ENCODE peak calls at places on chromosomes 1 and 21, in eight cellular contexts. X is adrenal gland, A is tibial artery, J is lower leg skin, H is astrocyte of the spinal cord, T is body of pancreas, Z is fibroblast of lung, W is psoas muscle. Q is an unnamed sample.

GRCh38 chr21:42663200-42663483 is 9.7 kb downstream of the PDE9A start:
- DNase-seq in Z (no peak), X (no peak), A (no peak), J (no peak), W (no peak), T (no peak), H (no peak), Q (no peak)

GRCh38 chr1:213369465-213369864 is 318.4 kb downstream of the RPS6KC1 start:
- DNase-seq in W (no peak), T (no peak), H (no peak), X (no peak), J (no peak), Z (no peak), A (no peak), Q (no peak)

GRCh38 chr1:29853716-29854330 is 617.5 kb downstream of the PTPRU start:
- DNase-seq in Z (no peak), X (no peak), H (no peak), T (no peak), J (peak), A (no peak), W (no peak), Q (no peak)

GRCh38 chr1:214993419-214993818 is 89.1 kb upstream of the KCNK2 start:
- DNase-seq in T (no peak), J (no peak), Z (peak), H (no peak), X (no peak), W (no peak), A (no peak), Q (no peak)

GRCh38 chr1:192797845-192798244 is 11.0 kb upstream of the RGS2 start:
- DNase-seq in T (no peak), W (no peak), A (peak), J (no peak), Z (no peak), H (no peak), X (no peak), Q (no peak)

GRCh38 chr21:32611471-32611997 is 643 bp downstream of the CFAP298 start:
- DNase-seq in W (no peak), X (peak), T (peak), Z (peak), A (no peak), J (no peak), H (peak), Q (no peak)

GRCh38 chr1:181493145-181493544 is 9.8 kb downstream of the CACNA1E start:
- DNase-seq in W (no peak), A (no peak), Z (no peak), X (no peak), H (no peak), J (no peak), T (no peak), Q (no peak)

GRCh38 chr1:236502579-236502971 is 21.2 kb upstream of the LGALS8 start:
- DNase-seq in T (no peak), W (no peak), A (no peak), Z (peak), H (peak), J (no peak), X (no peak), Q (no peak)

GRCh38 chr1:59431566-59432294 is 134.8 kb downstream of the FGGY start:
- DNase-seq in T (no peak), W (no peak), Z (peak), A (no peak), H (no peak), J (no peak), X (no peak), Q (no peak)

GRCh38 chr1:229253170-229253974 is 17.5 kb upstream of the RAB4A start:
- DNase-seq in Z (peak), J (no peak), H (peak), W (no peak), A (no peak), T (peak), X (no peak), Q (no peak)

GRCh38 chr1:184409011-184409410 is 22.2 kb downstream of the C1orf21 start:
- DNase-seq in X (no peak), T (no peak), Z (peak), J (no peak), A (no peak), H (peak), W (no peak), Q (no peak)

GRCh38 chr1:85406887-85407593 is 57.9 kb downstream of the DDAH1 start:
- DNase-seq in H (peak), W (no peak), J (no peak), Z (peak), T (peak), A (peak), X (peak), Q (no peak)

GRCh38 chr1:59214764-59215208 is 82.1 kb upstream of the FGGY start:
- DNase-seq in Z (peak), H (peak), A (peak), X (no peak), J (no peak), W (no peak), T (peak), Q (no peak)

GRCh38 chr1:21175324-21175669 is 1.4 kb downstream of the EIF4G3 start:
- DNase-seq in Z (peak), W (no peak), A (peak), T (peak), H (peak), X (peak), J (no peak), Q (no peak)

GRCh38 chr1:3112526-3112925 is 43.5 kb downstream of the PRDM16 start:
- DNase-seq in Z (no peak), H (no peak), A (no peak), T (no peak), W (no peak), J (no peak), X (no peak), Q (no peak)

GRCh38 chr1:3111616-3112021 is 42.6 kb downstream of the PRDM16 start:
- DNase-seq in Z (no peak), H (no peak), J (no peak), W (no peak), A (no peak), T (no peak), X (no peak), Q (no peak)

GRCh38 chr1:3114131-3114744 is 45.2 kb downstream of the PRDM16 start:
- DNase-seq in W (no peak), X (no peak), T (no peak), A (no peak), Z (peak), H (no peak), J (no peak), Q (no peak)

GRCh38 chr1:3113741-3114056 is 44.7 kb downstream of the PRDM16 start:
- DNase-seq in A (no peak), Z (no peak), H (no peak), T (no peak), W (no peak), X (no peak), J (no peak), Q (no peak)

DNA sequence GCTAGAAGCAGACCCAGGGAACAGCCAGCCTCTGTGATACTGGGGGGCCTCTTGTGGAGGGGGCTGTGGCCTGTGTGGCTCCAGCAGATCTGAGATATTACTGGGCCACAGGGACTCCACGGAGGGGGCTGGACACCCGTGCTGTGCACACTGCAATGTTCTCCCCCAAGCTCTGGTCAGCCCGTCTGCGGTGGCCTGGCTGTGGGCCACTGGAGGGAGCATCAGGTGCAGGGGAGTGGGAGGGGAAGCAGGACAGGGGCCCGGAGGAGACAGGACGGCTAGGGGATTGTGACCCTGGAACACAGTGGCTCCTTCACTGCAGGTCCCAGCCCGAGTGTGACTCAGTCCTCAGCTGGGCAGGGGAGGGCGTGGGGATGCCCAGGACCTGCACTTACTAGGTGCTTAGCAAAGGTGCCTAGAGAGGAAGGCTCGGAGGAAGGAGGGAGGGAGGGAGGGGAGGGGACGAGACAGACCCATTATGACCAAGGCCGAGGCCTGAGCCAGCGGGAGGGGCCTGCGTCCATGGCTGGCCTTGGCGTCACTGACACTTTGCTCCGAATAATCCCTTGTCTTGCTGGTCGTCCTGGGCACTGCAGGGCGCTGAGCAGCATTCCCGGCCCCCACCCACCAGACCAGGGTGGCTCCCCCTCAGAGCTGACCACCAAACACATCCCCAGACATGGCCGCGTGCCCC is 44.2 kb downstream of the PRDM16 start:
- DNase-seq in J (no peak), Z (no peak), W (no peak), X (peak), A (no peak), H (no peak), T (no peak), Q (no peak)
- TF ChIP-seq CTCF in J (no peak), Z (no peak), W (no peak), X (peak), A (peak), H (no peak), T (no peak), Q (no peak)

DNA sequence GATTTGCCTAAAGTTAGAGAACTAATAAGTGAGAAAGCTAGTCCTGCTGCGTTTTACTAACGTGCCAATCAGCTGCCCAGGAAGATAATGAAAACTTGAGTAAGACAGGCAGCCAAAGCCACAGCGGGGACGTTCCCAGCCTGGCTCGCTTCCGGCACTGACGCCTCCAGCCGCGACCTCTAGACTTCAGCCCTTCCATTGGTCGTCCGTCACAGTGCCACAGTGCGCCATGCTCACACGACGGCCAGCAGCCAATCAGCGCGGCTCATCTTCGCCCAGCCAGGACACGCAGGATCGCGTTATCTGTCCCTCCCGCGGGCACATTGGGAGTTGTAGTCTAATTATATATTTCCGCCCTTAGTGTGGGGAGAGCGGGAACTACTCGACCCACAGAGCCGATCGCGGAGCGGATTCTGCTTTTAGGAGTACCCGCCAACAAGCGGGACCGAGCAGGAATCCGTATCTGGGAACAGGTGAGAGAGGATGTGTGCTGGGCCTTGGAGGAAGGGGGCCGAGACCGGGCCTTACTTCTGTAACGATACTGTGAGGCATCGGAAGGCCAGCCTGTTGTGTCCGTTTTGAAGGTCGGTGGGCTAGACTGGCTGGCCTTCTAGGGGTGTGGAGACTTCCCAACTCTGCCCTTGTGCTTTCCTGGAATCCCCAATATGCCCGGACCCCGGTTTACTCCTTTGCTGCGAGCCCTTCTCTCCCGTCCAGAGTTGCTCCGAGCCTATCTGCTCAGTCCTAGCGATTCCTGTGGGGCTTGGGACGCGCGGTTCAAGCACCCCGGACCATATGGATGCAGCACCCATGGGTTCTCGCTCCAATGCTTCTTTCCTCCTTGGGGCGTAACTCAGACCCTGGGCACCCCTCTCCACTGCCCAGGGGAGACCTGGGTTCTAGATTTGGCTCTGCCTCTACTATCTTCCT is at the start of gene FDPS:
- DNase-seq in H (peak), J (peak), X (peak), W (peak), A (peak), Z (peak), T (peak), Q (peak)
- TF ChIP-seq CTCF in H (no peak), J (no peak), X (peak), W (no peak), A (peak), Z (no peak), T (no peak), Q (no peak)

DNA sequence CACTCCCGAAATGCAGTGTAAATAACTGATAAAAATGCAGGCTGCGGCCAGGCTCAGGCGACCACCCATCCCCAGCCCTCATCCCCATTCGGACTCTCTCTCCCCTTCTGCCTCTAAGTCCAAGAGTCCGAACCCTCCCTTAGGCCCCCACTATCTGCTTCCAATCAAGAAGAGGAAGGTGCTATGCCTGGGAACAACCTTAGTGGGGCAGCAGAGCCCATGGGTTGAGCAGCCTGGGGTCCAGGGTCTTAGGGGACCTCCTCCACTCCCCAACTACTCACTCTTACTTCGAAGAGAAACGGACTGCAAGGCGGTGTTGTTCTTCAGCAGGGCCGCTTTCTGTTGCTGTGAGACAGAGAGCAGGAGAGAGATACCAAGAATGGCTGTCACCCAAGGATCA is 12.2 kb downstream of the ARHGEF2 start:
- DNase-seq in H (no peak), A (no peak), X (no peak), Z (no peak), T (no peak), W (no peak), J (no peak), Q (no peak)
- TF ChIP-seq CTCF in H (peak), A (no peak), X (no peak), Z (peak), T (no peak), W (peak), J (no peak), Q (no peak)

DNA sequence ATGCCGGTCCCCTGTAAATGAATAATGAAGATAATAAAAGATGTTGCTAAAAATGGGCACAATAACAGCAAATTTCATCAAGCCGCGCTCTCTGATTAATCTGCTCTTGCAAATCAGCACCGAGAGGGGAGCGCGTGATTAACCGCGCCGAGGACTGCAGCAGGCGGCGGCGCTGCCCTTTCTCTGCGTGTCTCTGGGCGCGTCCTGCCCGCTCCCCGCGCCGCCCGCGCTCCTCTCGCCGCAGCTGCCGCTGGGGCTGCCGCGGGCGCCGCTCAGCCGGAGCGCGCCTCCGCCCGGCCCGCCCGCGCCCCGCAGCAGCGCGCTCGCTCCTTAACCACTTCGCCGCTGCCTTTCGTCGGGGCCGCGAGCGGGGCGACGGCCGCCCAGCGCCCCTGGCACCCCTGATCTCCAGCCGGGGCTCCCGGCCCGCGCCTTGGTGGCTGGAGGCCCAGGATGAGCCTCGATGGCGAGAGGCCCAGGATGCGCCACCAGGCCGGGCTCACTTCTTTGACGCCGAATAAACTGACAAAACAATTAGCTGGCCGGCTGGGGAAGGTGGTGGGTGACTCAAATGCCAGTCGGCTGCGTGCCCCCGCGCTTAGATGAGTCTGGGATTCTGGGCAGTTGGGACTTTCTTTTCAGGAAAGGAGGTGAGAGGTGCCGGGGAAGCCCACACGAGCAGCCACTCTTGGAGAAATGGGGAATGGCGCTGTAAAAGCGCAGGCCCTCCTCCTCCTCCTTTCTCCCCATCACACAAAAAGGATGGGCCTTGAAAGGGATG is 221.4 kb upstream of the PKN2 start:
- DNase-seq in H (peak), W (peak), X (peak), J (no peak), A (no peak), Z (peak), T (peak), Q (no peak)
- TF ChIP-seq CTCF in H (no peak), W (no peak), X (no peak), J (no peak), A (no peak), Z (no peak), T (no peak), Q (no peak)

GRCh38 chr1:173986951-173987350 is 35.2 kb downstream of the RC3H1 start:
- DNase-seq in A (no peak), T (no peak), X (no peak), J (no peak), H (no peak), W (no peak), Z (no peak), Q (no peak)

DNA sequence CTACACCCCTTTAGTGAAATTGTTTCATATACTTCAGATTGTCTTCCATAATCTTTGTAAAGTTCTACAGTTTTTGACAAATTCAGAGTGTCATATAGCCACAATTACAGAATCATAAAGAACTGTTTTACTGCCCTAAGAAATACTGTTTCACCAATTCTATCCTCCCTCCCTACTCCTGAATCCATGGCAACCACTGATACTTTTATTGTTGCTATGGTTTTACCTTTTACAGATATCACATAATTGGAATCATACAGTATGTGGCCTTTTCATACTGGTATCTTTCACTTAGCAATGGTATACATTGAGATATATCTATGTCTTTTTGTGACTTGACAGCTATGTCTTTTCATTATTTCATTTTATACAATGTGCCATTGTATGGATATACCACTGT is 34.1 kb downstream of the RC3H1 start:
- DNase-seq in X (no peak), Z (no peak), W (no peak), H (no peak), T (no peak), A (no peak), J (no peak), Q (no peak)
- TF ChIP-seq CTCF in X (no peak), Z (no peak), W (no peak), H (no peak), T (no peak), A (no peak), J (no peak), Q (no peak)

DNA sequence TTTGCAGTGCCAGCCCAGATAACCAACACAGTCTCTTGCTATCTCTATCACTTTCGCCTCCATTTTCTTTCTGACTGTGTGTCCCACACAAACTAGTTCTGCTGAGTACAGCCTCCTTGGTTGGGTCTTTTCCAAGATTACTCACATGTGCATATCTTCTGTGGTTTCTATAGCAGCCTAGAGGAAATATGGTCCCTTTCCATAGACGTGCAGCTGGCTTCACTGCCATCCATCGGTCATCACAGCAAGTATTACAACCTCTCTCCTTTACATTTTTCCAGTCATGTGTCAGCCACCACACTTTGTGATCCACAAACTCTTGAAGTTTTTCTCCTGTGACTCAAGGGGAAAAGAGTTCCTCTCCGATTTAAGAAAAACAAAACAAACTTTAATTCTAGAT is 893.4 kb upstream of the ADGRL4 start:
- DNase-seq in X (no peak), W (no peak), J (no peak), H (peak), Z (peak), T (no peak), A (no peak), Q (no peak)
- TF ChIP-seq CTCF in X (no peak), W (no peak), J (no peak), H (peak), Z (no peak), T (no peak), A (no peak), Q (no peak)

GRCh38 chr1:90850925-90851710 is 134.0 kb upstream of the BARHL2 start:
- DNase-seq in X (peak), H (peak), Z (peak), A (peak), J (peak), T (peak), W (peak), Q (peak)

GRCh38 chr1:90854559-90854958 is 137.5 kb upstream of the BARHL2 start:
- DNase-seq in Z (no peak), H (no peak), J (no peak), T (no peak), X (no peak), A (no peak), W (no peak), Q (no peak)

GRCh38 chr1:90850181-90850924 is 133.3 kb upstream of the BARHL2 start:
- DNase-seq in X (peak), Z (peak), H (no peak), A (peak), W (peak), T (peak), J (peak), Q (no peak)

GRCh38 chr1:90856608-90857007 is 139.5 kb upstream of the BARHL2 start:
- DNase-seq in W (no peak), H (no peak), T (no peak), X (no peak), Z (no peak), A (no peak), J (no peak), Q (no peak)

DNA sequence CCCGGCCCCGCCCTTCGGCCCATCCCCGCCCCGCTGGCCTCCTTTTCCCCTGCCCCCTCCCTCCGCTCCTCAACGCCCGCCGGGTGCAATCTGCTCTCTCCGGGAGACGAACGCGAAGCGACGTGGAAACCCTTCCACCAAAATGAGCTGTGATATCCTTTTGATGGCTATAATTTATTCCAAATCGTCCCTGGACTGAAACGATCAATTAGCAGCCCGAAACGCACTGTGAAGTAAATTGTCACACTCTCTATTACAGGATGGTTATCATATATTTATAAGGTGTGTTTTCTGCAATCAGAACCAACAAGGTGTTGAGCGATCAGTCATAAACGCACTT is 134.6 kb upstream of the BARHL2 start:
- DNase-seq in X (no peak), A (no peak), T (no peak), J (no peak), W (no peak), Z (no peak), H (no peak), Q (no peak)
- TF ChIP-seq CTCF in X (no peak), A (no peak), T (no peak), J (no peak), W (no peak), Z (no peak), H (no peak), Q (no peak)

Q was measured in omental fat pad.